ENCODE peak calls at places on chromosomes 2 and 18, in ten cellular contexts. One of them, this sample, is unnamed. For H3K4me1, the result is how much of the 10 kb centered on the place peaks cover.

GRCh38 chr2:238851026-238851425 is 3.1 kb downstream of the TWIST2 start:
- DNase-seq in SK-N-SH: no peak
- DNase-seq in stomach: no peak
- DNase-seq in ovary: no peak
- DNase-seq in sigmoid colon: no peak
- DNase-seq in tibial nerve: no peak
- DNase-seq in K562: no peak
- DNase-seq in HepG2: no peak
- DNase-seq in A549: no peak
- DNase-seq in suprapubic skin: no peak
- DNase-seq in this sample: no peak

GRCh38 chr2:7437122-7437521 is 519.9 kb downstream of the RNF144A start:
- DNase-seq in suprapubic skin: no peak
- DNase-seq in sigmoid colon: no peak
- DNase-seq in HepG2: no peak
- DNase-seq in K562: no peak
- DNase-seq in SK-N-SH: no peak
- DNase-seq in stomach: no peak
- DNase-seq in A549: no peak
- DNase-seq in ovary: no peak
- DNase-seq in tibial nerve: no peak
- DNase-seq in this sample: no peak

GRCh38 chr2:16962459-16962858 is 296.8 kb upstream of the CYRIA start:
- DNase-seq in K562: no peak
- DNase-seq in sigmoid colon: no peak
- DNase-seq in suprapubic skin: no peak
- DNase-seq in stomach: no peak
- DNase-seq in ovary: no peak
- DNase-seq in HepG2: no peak
- DNase-seq in A549: no peak
- DNase-seq in SK-N-SH: peak
- DNase-seq in tibial nerve: no peak
- DNase-seq in this sample: no peak

GRCh38 chr2:229713371-229714079 is 830 bp downstream of the DNER start:
- DNase-seq in sigmoid colon: no peak
- DNase-seq in suprapubic skin: no peak
- DNase-seq in ovary: no peak
- DNase-seq in stomach: peak
- DNase-seq in K562: no peak
- DNase-seq in A549: peak
- DNase-seq in HepG2: no peak
- DNase-seq in SK-N-SH: peak
- DNase-seq in tibial nerve: no peak
- DNase-seq in this sample: no peak

GRCh38 chr2:39550701-39551285 is 113.7 kb upstream of the MAP4K3 start:
- DNase-seq in ovary: no peak
- DNase-seq in sigmoid colon: no peak
- DNase-seq in HepG2: peak
- DNase-seq in suprapubic skin: no peak
- DNase-seq in SK-N-SH: no peak
- DNase-seq in A549: no peak
- DNase-seq in tibial nerve: no peak
- DNase-seq in K562: no peak
- DNase-seq in stomach: no peak
- DNase-seq in this sample: no peak

GRCh38 chr2:98761267-98761781 is 30.4 kb upstream of the MGAT4A start:
- DNase-seq in HepG2: peak
- DNase-seq in suprapubic skin: no peak
- DNase-seq in ovary: no peak
- DNase-seq in SK-N-SH: no peak
- DNase-seq in stomach: no peak
- DNase-seq in tibial nerve: no peak
- DNase-seq in A549: no peak
- DNase-seq in sigmoid colon: no peak
- DNase-seq in K562: no peak
- DNase-seq in this sample: no peak

GRCh38 chr2:48978131-48978530 is 176.2 kb downstream of the FSHR start:
- DNase-seq in stomach: no peak
- DNase-seq in suprapubic skin: no peak
- DNase-seq in HepG2: no peak
- DNase-seq in K562: no peak
- DNase-seq in SK-N-SH: peak
- DNase-seq in ovary: no peak
- DNase-seq in A549: no peak
- DNase-seq in tibial nerve: no peak
- DNase-seq in sigmoid colon: no peak
- DNase-seq in this sample: no peak

GRCh38 chr18:21439453-21439852 is 161.1 kb downstream of the ESCO1 start:
- DNase-seq in ovary: no peak
- DNase-seq in K562: no peak
- DNase-seq in sigmoid colon: no peak
- DNase-seq in HepG2: peak
- DNase-seq in suprapubic skin: no peak
- DNase-seq in A549: no peak
- DNase-seq in SK-N-SH: no peak
- DNase-seq in tibial nerve: no peak
- DNase-seq in stomach: no peak
- DNase-seq in this sample: no peak

DNA sequence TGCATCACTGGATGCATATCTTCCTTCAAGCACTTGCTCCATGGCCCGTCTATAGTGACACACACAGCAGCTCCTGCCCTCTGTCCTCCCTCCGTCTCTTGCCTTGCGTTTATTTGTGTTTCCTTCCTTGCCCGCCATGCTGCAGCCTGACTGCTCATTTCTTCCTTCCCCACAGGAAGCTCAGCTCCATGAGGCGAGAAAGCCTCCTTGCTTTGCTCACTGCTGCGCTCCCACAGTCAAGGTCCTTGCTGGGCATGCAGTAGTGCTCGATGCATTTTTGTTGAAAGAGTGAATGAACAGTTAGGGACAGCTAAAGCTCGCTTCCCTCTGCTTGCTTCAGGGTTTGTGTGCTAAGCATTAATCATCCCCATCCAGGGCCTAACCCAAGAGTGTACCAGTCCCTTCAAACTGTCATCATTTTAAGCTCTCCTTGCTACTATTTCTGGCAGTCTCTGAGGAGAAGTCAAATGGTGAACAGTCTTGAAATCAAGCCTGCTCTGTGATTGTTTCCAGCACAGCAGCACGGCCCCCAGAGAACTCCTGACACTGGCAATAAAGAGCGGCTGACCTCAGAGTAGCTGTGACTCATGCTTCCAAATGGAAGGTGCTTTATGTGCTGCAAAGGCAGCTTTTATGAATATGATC is 171.7 kb upstream of the SOX11 start:
- DNase-seq in sigmoid colon: peak
- DNase-seq in tibial nerve: peak
- DNase-seq in K562: no peak
- DNase-seq in SK-N-SH: no peak
- DNase-seq in HepG2: no peak
- DNase-seq in suprapubic skin: no peak
- DNase-seq in stomach: no peak
- DNase-seq in ovary: no peak
- DNase-seq in A549: no peak
- DNase-seq in this sample: no peak
- TF ChIP-seq EP300 in sigmoid colon: peak
- TF ChIP-seq EP300 in tibial nerve: no peak
- TF ChIP-seq EP300 in K562: no peak
- TF ChIP-seq EP300 in SK-N-SH: no peak
- TF ChIP-seq EP300 in HepG2: no peak
- TF ChIP-seq EP300 in suprapubic skin: no peak
- TF ChIP-seq EP300 in stomach: no peak
- TF ChIP-seq EP300 in ovary: no peak
- TF ChIP-seq EP300 in A549: no peak
- TF ChIP-seq EP300 in this sample: no peak

GRCh38 chr2:68387408-68388350 is 22.6 kb downstream of the PLEK start:
- DNase-seq in A549: no peak
- DNase-seq in tibial nerve: no peak
- DNase-seq in SK-N-SH: no peak
- DNase-seq in ovary: no peak
- DNase-seq in HepG2: no peak
- DNase-seq in sigmoid colon: no peak
- DNase-seq in stomach: no peak
- DNase-seq in K562: no peak
- DNase-seq in suprapubic skin: no peak
- DNase-seq in this sample: no peak

GRCh38 chr2:68386362-68386761 is 21.3 kb downstream of the PLEK start:
- DNase-seq in tibial nerve: no peak
- DNase-seq in HepG2: no peak
- DNase-seq in A549: no peak
- DNase-seq in stomach: no peak
- DNase-seq in SK-N-SH: no peak
- DNase-seq in K562: no peak
- DNase-seq in suprapubic skin: no peak
- DNase-seq in ovary: no peak
- DNase-seq in sigmoid colon: no peak
- DNase-seq in this sample: no peak

GRCh38 chr2:68384485-68385107 is 19.5 kb downstream of the PLEK start:
- DNase-seq in A549: no peak
- DNase-seq in SK-N-SH: no peak
- DNase-seq in suprapubic skin: no peak
- DNase-seq in stomach: no peak
- DNase-seq in K562: peak
- DNase-seq in tibial nerve: no peak
- DNase-seq in ovary: no peak
- DNase-seq in HepG2: no peak
- DNase-seq in sigmoid colon: no peak
- DNase-seq in this sample: no peak

GRCh38 chr2:68385232-68385906 is 20.3 kb downstream of the PLEK start:
- DNase-seq in HepG2: no peak
- DNase-seq in stomach: no peak
- DNase-seq in tibial nerve: no peak
- DNase-seq in sigmoid colon: no peak
- DNase-seq in K562: no peak
- DNase-seq in suprapubic skin: no peak
- DNase-seq in ovary: no peak
- DNase-seq in A549: no peak
- DNase-seq in SK-N-SH: no peak
- DNase-seq in this sample: no peak

DNA sequence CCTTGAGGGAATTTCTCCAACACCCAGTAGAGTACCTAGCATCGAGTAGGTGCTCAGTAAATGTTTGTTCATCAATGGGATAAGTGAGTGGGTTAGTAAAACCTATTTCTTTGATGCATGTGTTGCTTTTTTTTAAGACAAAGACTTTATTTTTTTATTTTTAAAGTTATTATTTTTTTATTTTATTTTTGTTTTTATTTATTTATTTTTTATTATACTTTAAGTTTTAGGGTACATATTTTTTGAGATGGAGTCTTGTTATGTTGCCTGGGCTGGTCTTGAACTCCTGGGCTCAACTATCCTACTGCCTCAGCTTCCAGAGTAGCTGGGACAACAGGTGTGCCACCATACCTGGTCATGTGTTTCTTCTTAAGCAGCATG is 20.8 kb downstream of the PLEK start:
- DNase-seq in tibial nerve: no peak
- DNase-seq in K562: no peak
- DNase-seq in SK-N-SH: no peak
- DNase-seq in sigmoid colon: no peak
- DNase-seq in stomach: no peak
- DNase-seq in HepG2: no peak
- DNase-seq in A549: no peak
- DNase-seq in suprapubic skin: no peak
- DNase-seq in ovary: no peak
- DNase-seq in this sample: no peak
- H3K4me1 ChIP-seq in tibial nerve: under half
- H3K4me1 ChIP-seq in K562: under half
- H3K4me1 ChIP-seq in SK-N-SH: under half
- H3K4me1 ChIP-seq in sigmoid colon: under half
- H3K4me1 ChIP-seq in stomach: under half
- H3K4me1 ChIP-seq in HepG2: under half
- H3K4me1 ChIP-seq in A549: under half
- H3K4me1 ChIP-seq in suprapubic skin: under half
- H3K4me1 ChIP-seq in ovary: under half
- H3K4me1 ChIP-seq in this sample: under half

DNA sequence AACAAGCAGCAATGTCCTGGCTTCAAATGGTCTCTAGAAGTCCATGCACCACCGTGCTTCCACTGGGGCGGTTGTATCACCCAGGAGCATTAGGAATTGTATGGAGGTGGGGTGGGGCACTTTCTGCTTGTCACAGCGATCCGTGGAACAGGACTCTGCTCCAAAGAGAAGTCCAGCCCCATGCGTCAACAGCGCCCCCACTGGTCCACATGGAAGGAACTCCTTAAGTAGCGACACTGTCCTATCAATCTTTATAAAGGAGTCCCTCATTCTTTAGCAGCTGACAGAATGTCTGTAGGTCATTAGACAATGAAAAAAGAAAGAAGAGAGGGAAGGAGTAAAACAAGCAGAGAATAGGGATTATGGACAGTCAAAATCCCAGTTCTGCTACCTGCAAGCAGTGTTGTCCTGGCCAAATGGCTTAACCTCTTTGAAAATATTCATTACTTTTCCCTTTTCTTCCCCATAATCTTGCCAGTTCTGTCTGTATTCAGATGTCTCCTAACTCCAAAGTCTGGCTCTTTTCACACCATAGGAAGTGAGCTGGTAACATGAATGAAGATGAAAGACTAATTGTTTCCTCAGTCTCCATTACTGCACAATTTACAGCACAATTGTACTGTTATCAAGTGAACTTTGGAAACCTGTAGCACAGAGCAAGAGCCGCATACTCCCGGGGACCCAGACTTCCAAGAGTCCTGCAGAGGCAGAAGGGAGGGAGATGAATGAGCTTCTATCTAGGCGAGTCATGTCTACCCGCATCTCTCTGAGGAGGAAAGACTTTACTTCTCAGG is 9.9 kb downstream of the NFE2L2 start:
- DNase-seq in sigmoid colon: peak
- DNase-seq in tibial nerve: no peak
- DNase-seq in SK-N-SH: peak
- DNase-seq in ovary: no peak
- DNase-seq in HepG2: peak
- DNase-seq in stomach: peak
- DNase-seq in A549: no peak
- DNase-seq in suprapubic skin: no peak
- DNase-seq in K562: peak
- DNase-seq in this sample: peak
- TF ChIP-seq EP300 in sigmoid colon: no peak
- TF ChIP-seq EP300 in tibial nerve: no peak
- TF ChIP-seq EP300 in SK-N-SH: no peak
- TF ChIP-seq EP300 in ovary: no peak
- TF ChIP-seq EP300 in HepG2: no peak
- TF ChIP-seq EP300 in stomach: no peak
- TF ChIP-seq EP300 in A549: no peak
- TF ChIP-seq EP300 in suprapubic skin: no peak
- TF ChIP-seq EP300 in K562: no peak
- TF ChIP-seq EP300 in this sample: no peak

GRCh38 chr2:124323321-124323720 is 298.2 kb downstream of the CNTNAP5 start:
- DNase-seq in tibial nerve: no peak
- DNase-seq in sigmoid colon: no peak
- DNase-seq in K562: no peak
- DNase-seq in suprapubic skin: no peak
- DNase-seq in SK-N-SH: no peak
- DNase-seq in A549: no peak
- DNase-seq in stomach: no peak
- DNase-seq in ovary: no peak
- DNase-seq in HepG2: no peak
- DNase-seq in this sample: no peak

GRCh38 chr2:124316875-124317605 is 292.0 kb downstream of the CNTNAP5 start:
- DNase-seq in stomach: no peak
- DNase-seq in K562: no peak
- DNase-seq in sigmoid colon: no peak
- DNase-seq in tibial nerve: no peak
- DNase-seq in A549: no peak
- DNase-seq in ovary: no peak
- DNase-seq in SK-N-SH: peak
- DNase-seq in suprapubic skin: no peak
- DNase-seq in HepG2: no peak
- DNase-seq in this sample: no peak

GRCh38 chr2:124318913-124319312 is 293.8 kb downstream of the CNTNAP5 start:
- DNase-seq in SK-N-SH: no peak
- DNase-seq in A549: no peak
- DNase-seq in sigmoid colon: no peak
- DNase-seq in suprapubic skin: no peak
- DNase-seq in ovary: no peak
- DNase-seq in HepG2: no peak
- DNase-seq in tibial nerve: no peak
- DNase-seq in K562: no peak
- DNase-seq in stomach: no peak
- DNase-seq in this sample: no peak

GRCh38 chr2:124317628-124318027 is 292.5 kb downstream of the CNTNAP5 start:
- DNase-seq in ovary: no peak
- DNase-seq in sigmoid colon: no peak
- DNase-seq in SK-N-SH: no peak
- DNase-seq in suprapubic skin: no peak
- DNase-seq in A549: no peak
- DNase-seq in tibial nerve: no peak
- DNase-seq in K562: no peak
- DNase-seq in HepG2: no peak
- DNase-seq in stomach: no peak
- DNase-seq in this sample: no peak

GRCh38 chr2:124320072-124320471 is 295.0 kb downstream of the CNTNAP5 start:
- DNase-seq in suprapubic skin: no peak
- DNase-seq in ovary: no peak
- DNase-seq in SK-N-SH: no peak
- DNase-seq in sigmoid colon: no peak
- DNase-seq in K562: no peak
- DNase-seq in tibial nerve: no peak
- DNase-seq in HepG2: no peak
- DNase-seq in stomach: no peak
- DNase-seq in A549: no peak
- DNase-seq in this sample: no peak
- H3K4me1 ChIP-seq in suprapubic skin: under half
- H3K4me1 ChIP-seq in ovary: under half
- H3K4me1 ChIP-seq in SK-N-SH: under half
- H3K4me1 ChIP-seq in sigmoid colon: under half
- H3K4me1 ChIP-seq in K562: under half
- H3K4me1 ChIP-seq in tibial nerve: under half
- H3K4me1 ChIP-seq in HepG2: under half
- H3K4me1 ChIP-seq in stomach: under half
- H3K4me1 ChIP-seq in A549: under half
- H3K4me1 ChIP-seq in this sample: under half

This sample was measured in transverse colon.